ENCODE peak calls at places on chromosomes 5 and 9, in four cellular contexts. O is AG09309, U is EL, H is left ventricle myocardium inferior. V is an unnamed sample.
A peak's percentile ranks its signal among the peaks of the same experiment; 100 is the strongest.

GRCh38 chr5:14272548-14273205 is 129.5 kb downstream of the TRIO start:
- DNase-seq in H (no peak), U (no peak), O (no peak), V (no peak)

GRCh38 chr5:107979272-107979671 is 308.5 kb upstream of the EFNA5 start:
- DNase-seq in H (no peak), O (no peak), U (no peak), V (no peak)

GRCh38 chr9:128006360-128007024 is 25.7 kb upstream of the EEIG1 start:
- DNase-seq in H (no peak), O (no peak), U (peak; percentile 47), V (no peak)

GRCh38 chr5:163794993-163795392 is 289.6 kb downstream of the MAT2B start:
- DNase-seq in O (no peak), H (no peak), U (no peak), V (no peak)

GRCh38 chr9:137757613-137758029 is 120.0 kb upstream of the CACNA1B start:
- DNase-seq in O (peak; percentile 39), H (no peak), U (peak; percentile 85), V (no peak)

GRCh38 chr5:33817301-33817700 is 74.5 kb downstream of the ADAMTS12 start:
- DNase-seq in O (no peak), U (peak; percentile 74), H (no peak), V (no peak)

GRCh38 chr9:82761911-82762310 is 301.0 kb downstream of the RASEF start:
- DNase-seq in U (no peak), O (no peak), H (no peak), V (no peak)

GRCh38 chr5:156119692-156120091 is 207.3 kb upstream of the SGCD start:
- DNase-seq in U (no peak), O (no peak), H (no peak), V (no peak)

GRCh38 chr5:57650360-57651069 is 167.9 kb upstream of the ACTBL2 start:
- DNase-seq in U (peak; percentile 66), O (peak; percentile 31), H (no peak), V (no peak)

GRCh38 chr9:114290561-114290986 is 32.3 kb upstream of the ORM1 start:
- DNase-seq in H (peak; percentile 8), O (no peak), U (no peak), V (peak; percentile 50)

GRCh38 chr5:72611111-72611724 is 104.0 kb upstream of the ZNF366 start:
- DNase-seq in O (no peak), U (peak; percentile 74), H (peak; percentile 72), V (peak; percentile 83)

GRCh38 chr5:56763711-56764466 is 51.5 kb upstream of the MAP3K1 start:
- DNase-seq in O (no peak), H (no peak), U (peak; percentile 56), V (no peak)

GRCh38 chr5:57532513-57533497 is 50.2 kb upstream of the ACTBL2 start:
- DNase-seq in O (no peak), U (peak; percentile 54), H (no peak), V (no peak)

GRCh38 chr5:69489246-69489645 is 3.3 kb upstream of the OCLN start:
- DNase-seq in O (no peak), U (no peak), H (no peak), V (no peak)

GRCh38 chr5:158594595-158595242 is 505.0 kb downstream of the EBF1 start:
- DNase-seq in H (no peak), U (no peak), O (no peak), V (no peak)

GRCh38 chr5:154320209-154320608 is 125.6 kb upstream of the SAP30L start:
- DNase-seq in O (no peak), H (no peak), U (no peak), V (no peak)

GRCh38 chr5:92337772-92338234 is 954.7 kb upstream of the ARRDC3 start:
- DNase-seq in O (peak; percentile 82), H (no peak), U (peak; percentile 21), V (no peak)

GRCh38 chr5:9507974-9508373 is 37.9 kb downstream of the SEMA5A start:
- DNase-seq in O (peak; percentile 46), U (peak; percentile 66), H (no peak), V (no peak)

GRCh38 chr9:2919347-2919746 is 75.5 kb upstream of the PUM3 start:
- DNase-seq in H (no peak), O (no peak), U (peak; percentile 47), V (no peak)

GRCh38 chr9:137031904-137032639 is at the start of gene FUT7:
- DNase-seq in H (no peak), O (no peak), U (no peak), V (no peak)

GRCh38 chr9:137095664-137096517 is 9.1 kb downstream of the MAN1B1 start:
- DNase-seq in O (no peak), H (no peak), U (no peak), V (no peak)

GRCh38 chr5:172573115-172573882 is 67.8 kb upstream of the NEURL1B start:
- DNase-seq in H (peak; percentile 2), O (no peak), U (no peak), V (no peak)

GRCh38 chr5:113574417-113574816 is 60.9 kb downstream of the YTHDC2 start:
- DNase-seq in H (no peak), U (peak; percentile 89), O (peak; percentile 51), V (no peak)

GRCh38 chr9:97398999-97399758 is 12.7 kb upstream of the TDRD7 start:
- DNase-seq in O (peak; percentile 21), H (peak; percentile 69), U (peak; percentile 64), V (peak; percentile 69)

GRCh38 chr5:138438724-138439536 is at the start of gene REEP2:
- DNase-seq in H (peak; percentile 37), U (peak; percentile 63), O (no peak), V (peak; percentile 62)

GRCh38 chr5:141223112-141223783 is at the start of gene PCDHB14:
- DNase-seq in U (peak; percentile 60), H (no peak), O (peak; percentile 16), V (no peak)

GRCh38 chr9:136609160-136609475 is 53.6 kb upstream of the EGFL7 start:
- DNase-seq in O (no peak), U (no peak), H (no peak), V (no peak)

GRCh38 chr5:123505633-123506032 is 6.3 kb upstream of the CSNK1G3 start:
- DNase-seq in U (no peak), H (no peak), O (no peak), V (no peak)

GRCh38 chr5:90096415-90097081 is 313.0 kb downstream of the CETN3 start:
- DNase-seq in U (peak; percentile 41), O (no peak), H (no peak), V (no peak)

V was measured in sciatic nerve.